ENCODE peak calls at places on chromosome 1, in eight cellular contexts. O is caudate nucleus; F is GM13977; Z is right lobe of liver; M is stimulated activated CD8-positive, alpha-beta memory T cell treated with anti-CD3 and anti-CD28 coated beads, Interleukin-15, amount 100 ng/mL, for 4 hours; Q is GM18507; U is kidney; G is right cardiac atrium. C is an unnamed sample.
A peak's percentile ranks its signal among the peaks of the same experiment; 100 is the strongest.

GRCh38 chr1:184533049-184533448 is 146.2 kb downstream of the C1orf21 start:
- DNase-seq in G (no peak), U (no peak), M (no peak), Z (no peak), Q (no peak), F (no peak), O (no peak), C (no peak)

GRCh38 chr1:229694053-229694693 is 68.1 kb downstream of the URB2 start:
- DNase-seq in Z (no peak), M (no peak), U (peak; percentile 88), G (peak; percentile 81), O (no peak), F (no peak), Q (no peak), C (no peak)

GRCh38 chr1:58702766-58703165 is 2.9 kb upstream of the MYSM1 start:
- DNase-seq in G (no peak), Q (no peak), O (no peak), U (no peak), Z (no peak), F (no peak), M (no peak), C (no peak)

GRCh38 chr1:94433866-94434265 is 15.7 kb downstream of the ABCD3 start:
- DNase-seq in F (no peak), Z (no peak), O (no peak), G (no peak), M (no peak), Q (no peak), U (no peak), C (no peak)

GRCh38 chr1:7366286-7366954 is 404.7 kb upstream of the VAMP3 start:
- DNase-seq in M (no peak), U (peak; percentile 49), G (peak; percentile 83), O (no peak), Q (no peak), F (no peak), Z (peak; percentile 60), C (no peak)

GRCh38 chr1:162029205-162029604 is 5.5 kb upstream of the OLFML2B start:
- DNase-seq in F (no peak), O (no peak), Q (no peak), U (no peak), G (no peak), Z (no peak), M (no peak), C (no peak)

GRCh38 chr1:245168090-245168489 is 13.3 kb downstream of the KIF26B start:
- DNase-seq in M (no peak), F (no peak), U (peak; percentile 88), O (no peak), G (peak; percentile 82), Q (no peak), Z (no peak), C (no peak)

GRCh38 chr1:35452086-35452485 is 105.1 kb downstream of the KIAA0319L start:
- DNase-seq in O (no peak), F (no peak), Q (no peak), Z (no peak), U (no peak), G (peak; percentile 80), M (no peak), C (no peak)

GRCh38 chr1:201361652-201362504 is 15.6 kb downstream of the TNNT2 start:
- DNase-seq in O (no peak), Q (peak; percentile 48), U (peak; percentile 71), G (peak; percentile 73), F (peak; percentile 87), M (no peak), Z (no peak), C (peak; percentile 89)

C was measured in GM12891.